ENCODE peak calls at places on chromosome 20, in nine cellular contexts. C is NCI-H1694, A is cardiac septum, N is WTC11, B is HS-27A, P is mucosa of descending colon, I is frontal cortex, L is Right ventricle myocardium superior, T is NCI-H1092. F is an unnamed sample.

GRCh38 chr20:17916365-17916996 is 52.1 kb downstream of the SNX5 start:
- DNase-seq in C (peak; percentile 28), A (peak; percentile 9), N (no peak), B (no peak), P (no peak), I (no peak), L (no peak), T (no peak), F (no peak)

GRCh38 chr20:24657878-24658620 is 188.6 kb downstream of the SYNDIG1 start:
- DNase-seq in C (no peak), A (no peak), N (no peak), B (no peak), P (no peak), I (no peak), L (no peak), T (peak; percentile 45), F (no peak)

GRCh38 chr20:35145141-35145564 is 2.0 kb downstream of the EDEM2 start:
- DNase-seq in C (peak; percentile 35), A (no peak), N (no peak), B (no peak), P (no peak), I (peak; percentile 44), L (no peak), T (no peak), F (peak; percentile 76)

GRCh38 chr20:63309261-63310071 is 16.5 kb downstream of the COL20A1 start:
- DNase-seq in C (peak; percentile 14), A (no peak), N (peak; percentile 75), B (no peak), P (no peak), I (peak; percentile 82), L (peak; percentile 65), T (no peak), F (peak; percentile 30)

GRCh38 chr20:22303523-22303922 is 280.8 kb downstream of the FOXA2 start:
- DNase-seq in C (no peak), A (no peak), N (peak; percentile 19), B (no peak), P (no peak), I (no peak), L (no peak), T (no peak), F (no peak)

GRCh38 chr20:55095745-55096450 is 620.5 kb downstream of the DOK5 start:
- DNase-seq in C (no peak), A (no peak), N (no peak), B (no peak), P (no peak), I (no peak), L (no peak), T (no peak), F (no peak)

GRCh38 chr20:49937023-49937929 is 1.1 kb downstream of the RNF114 start:
- DNase-seq in C (no peak), A (no peak), N (no peak), B (no peak), P (peak; percentile 45), I (no peak), L (no peak), T (no peak), F (no peak)

GRCh38 chr20:36154696-36155628 is at the start of gene EPB41L1:
- DNase-seq in C (no peak), A (no peak), N (peak; percentile 57), B (no peak), P (no peak), I (no peak), L (peak; percentile 49), T (no peak), F (no peak)

GRCh38 chr20:46406986-46407670 is 713 bp upstream of the ELMO2 start:
- DNase-seq in C (peak; percentile 20), A (peak; percentile 81), N (peak; percentile 22), B (no peak), P (peak; percentile 84), I (no peak), L (peak; percentile 81), T (peak; percentile 65), F (no peak)

GRCh38 chr20:19849341-19850189 is 91.5 kb downstream of the RIN2 start:
- DNase-seq in C (no peak), A (no peak), N (no peak), B (no peak), P (no peak), I (no peak), L (no peak), T (no peak), F (no peak)

GRCh38 chr20:49717693-49718092 is 4.0 kb upstream of the B4GALT5 start:
- DNase-seq in C (no peak), A (no peak), N (no peak), B (no peak), P (no peak), I (no peak), L (no peak), T (no peak), F (no peak)

F was measured in NCI-H460.